ENCODE peak calls at places on chromosomes 4 and X, in six cellular contexts. F is K562, H is sigmoid colon, L is suprapubic skin, K is upper lobe of left lung, M is HepG2. W is an unnamed sample.

GRCh38 chr4:55834086-55834795 is 14.7 kb downstream of the EXOC1L start:
- DNase-seq in F (no peak), H (no peak), L (no peak), K (no peak), M (no peak), W (no peak)

GRCh38 chr4:128525939-128526630 is 238.5 kb upstream of the PGRMC2 start:
- DNase-seq in F (no peak), H (no peak), L (no peak), K (no peak), M (no peak), W (no peak)

GRCh38 chr4:120839624-120839973 is 82.9 kb downstream of the PRDM5 start:
- DNase-seq in F (no peak), H (no peak), L (no peak), K (no peak), M (no peak), W (no peak)

GRCh38 chr4:51858605-51859211 is 15.8 kb downstream of the DCUN1D4 start:
- DNase-seq in F (no peak), H (no peak), L (no peak), K (no peak), M (no peak), W (no peak)

GRCh38 chrX:32408389-32408788 is 803.0 kb downstream of the DMD start:
- DNase-seq in F (no peak), H (no peak), L (no peak), K (no peak), M (no peak), W (no peak)

GRCh38 chr4:167032876-167033275 is 201.4 kb downstream of the SPOCK3 start:
- DNase-seq in F (no peak), H (no peak), L (no peak), K (no peak), M (no peak), W (no peak)

GRCh38 chr4:156347412-156348075 is 393.9 kb upstream of the CTSO start:
- DNase-seq in F (no peak), H (no peak), L (no peak), K (no peak), M (no peak), W (no peak)

GRCh38 chr4:67229148-67229547 is 316.2 kb downstream of the CENPC start:
- DNase-seq in F (no peak), H (no peak), L (no peak), K (no peak), M (no peak), W (no peak)

GRCh38 chrX:44332437-44332836 is 11.0 kb downstream of the EFHC2 start:
- DNase-seq in F (no peak), H (no peak), L (no peak), K (no peak), M (no peak), W (no peak)

GRCh38 chr4:153573881-153574807 is 108.0 kb downstream of the TMEM131L start:
- DNase-seq in F (no peak), H (peak), L (no peak), K (peak), M (peak), W (peak)

GRCh38 chrX:140764401-140764919 is 54.9 kb downstream of the LINC00632 start:
- DNase-seq in F (no peak), H (peak), L (peak), K (peak), M (no peak), W (no peak)

GRCh38 chrX:16975233-16975632 is 28.8 kb downstream of the REPS2 start:
- DNase-seq in F (no peak), H (no peak), L (no peak), K (no peak), M (no peak), W (no peak)

GRCh38 chr4:16140520-16141249 is 56.9 kb upstream of the PROM1 start:
- DNase-seq in F (no peak), H (no peak), L (no peak), K (peak), M (peak), W (peak)

GRCh38 chr4:1992468-1993168 is 16.2 kb downstream of the NELFA start:
- DNase-seq in F (no peak), H (no peak), L (no peak), K (no peak), M (no peak), W (no peak)

GRCh38 chr4:121072080-121072835 is at the start of gene NDNF:
- DNase-seq in F (no peak), H (peak), L (peak), K (peak), M (peak), W (no peak)

GRCh38 chrX:17375631-17376380 is 806 bp downstream of the NHS start:
- DNase-seq in F (no peak), H (peak), L (no peak), K (no peak), M (no peak), W (peak)

GRCh38 chrX:104419211-104419610 is 146.8 kb upstream of the IL1RAPL2 start:
- DNase-seq in F (no peak), H (no peak), L (no peak), K (no peak), M (no peak), W (no peak)

GRCh38 chr4:41723286-41723685 is 25.2 kb downstream of the PHOX2B start:
- DNase-seq in F (no peak), H (no peak), L (no peak), K (no peak), M (no peak), W (no peak)

GRCh38 chr4:174427562-174428140 is 94.6 kb downstream of the HPGD start:
- DNase-seq in F (no peak), H (no peak), L (no peak), K (no peak), M (no peak), W (no peak)

GRCh38 chr4:24855741-24856140 is 57.1 kb downstream of the CCDC149 start:
- DNase-seq in F (no peak), H (no peak), L (no peak), K (no peak), M (no peak), W (no peak)

GRCh38 chr4:1871471-1872021 is 353 bp downstream of the NSD2 start:
- DNase-seq in F (peak), H (peak), L (peak), K (no peak), M (no peak), W (no peak)

GRCh38 chr4:85515701-85516100 is 40.8 kb downstream of the ARHGAP24 start:
- DNase-seq in F (no peak), H (no peak), L (no peak), K (no peak), M (no peak), W (no peak)

GRCh38 chrX:69323786-69324720 is 158.8 kb upstream of the PJA1 start:
- DNase-seq in F (peak), H (no peak), L (no peak), K (no peak), M (no peak), W (no peak)

GRCh38 chr4:6633091-6633906 is 7.2 kb upstream of the MRFAP1 start:
- DNase-seq in F (no peak), H (no peak), L (no peak), K (peak), M (peak), W (no peak)

GRCh38 chr4:176309046-176309445 is 10.7 kb upstream of the SPCS3 start:
- DNase-seq in F (no peak), H (no peak), L (no peak), K (no peak), M (no peak), W (no peak)
- TF ChIP-seq EP300 in F (no peak), H (no peak), L (no peak), K (no peak), M (no peak), W (no peak)

DNA sequence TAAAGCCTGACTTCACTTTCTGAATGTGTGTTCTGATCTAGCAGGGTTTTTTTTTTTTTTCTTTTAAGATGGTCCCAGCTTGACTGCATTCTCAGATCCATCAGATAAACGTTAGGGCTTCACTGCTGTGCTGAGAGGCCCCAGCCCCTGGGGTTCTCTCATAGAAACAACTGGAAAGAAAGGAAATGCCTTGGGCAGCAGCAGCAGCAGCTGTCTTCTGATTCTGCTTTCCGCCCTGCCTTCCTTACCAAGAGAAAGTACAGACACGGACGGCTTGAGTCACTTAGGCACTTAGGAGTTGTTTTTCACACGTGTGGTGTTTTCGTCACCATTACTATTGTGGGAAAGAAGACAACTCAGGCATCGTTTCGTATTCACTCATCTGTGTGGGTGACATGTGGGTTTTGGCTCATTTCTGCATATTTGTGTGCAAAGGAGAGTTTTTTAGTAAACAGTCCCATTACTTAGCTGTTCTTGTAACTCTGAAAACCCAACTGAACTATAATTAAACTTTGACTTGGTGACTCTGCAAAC is 172.0 kb downstream of the PTTG2 start:
- DNase-seq in F (no peak), H (peak), L (peak), K (peak), M (no peak), W (no peak)
- TF ChIP-seq POLR2AphosphoS5 in F (no peak), H (peak), L (peak), K (peak), M (no peak), W (peak)

GRCh38 chr4:138242830-138243149 is 641 bp upstream of the SLC7A11 start:
- DNase-seq in F (no peak), H (no peak), L (no peak), K (no peak), M (no peak), W (no peak)

GRCh38 chr4:138241281-138242075 is 671 bp downstream of the SLC7A11 start:
- DNase-seq in F (peak), H (no peak), L (no peak), K (no peak), M (no peak), W (no peak)

GRCh38 chr4:138239496-138239895 is 2.7 kb downstream of the SLC7A11 start:
- DNase-seq in F (no peak), H (no peak), L (no peak), K (no peak), M (no peak), W (no peak)

GRCh38 chr4:138243369-138243768 is 1.2 kb upstream of the SLC7A11 start:
- DNase-seq in F (no peak), H (no peak), L (no peak), K (no peak), M (no peak), W (no peak)

GRCh38 chr4:138242076-138242829 is at the start of gene SLC7A11:
- DNase-seq in F (peak), H (no peak), L (no peak), K (peak), M (peak), W (peak)
- TF ChIP-seq EP300 in F (peak), H (no peak), L (no peak), K (peak), M (peak), W (no peak)

GRCh38 chr4:7769936-7770674 is 169.6 kb downstream of the AFAP1 start:
- DNase-seq in F (no peak), H (peak), L (no peak), K (no peak), M (peak), W (no peak)
- TF ChIP-seq POLR2AphosphoS5 in F (no peak), H (no peak), L (no peak), K (no peak), M (no peak), W (no peak)

GRCh38 chrX:9195199-9195880 is 161.4 kb upstream of the FAM9B start:
- DNase-seq in F (no peak), H (no peak), L (no peak), K (no peak), M (no peak), W (no peak)

DNA sequence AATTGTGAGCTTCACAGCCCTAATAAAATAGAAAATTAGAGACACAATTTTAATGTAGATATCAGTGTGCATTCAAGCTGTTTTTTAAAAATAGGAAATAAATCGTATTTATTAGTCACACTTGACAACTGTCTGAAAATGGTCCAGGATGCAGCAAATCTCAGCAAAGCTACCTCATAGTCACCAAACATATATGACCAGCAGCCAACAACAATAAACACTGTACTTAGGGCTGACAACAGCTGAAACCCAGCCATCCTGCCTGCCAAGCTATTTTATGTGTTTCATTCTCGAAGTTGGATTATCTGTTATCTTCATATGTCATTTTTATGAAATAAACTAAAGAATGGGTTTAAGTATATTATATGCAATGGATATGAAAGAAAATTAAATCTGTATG is 163.3 kb upstream of the FAM9B start:
- DNase-seq in F (no peak), H (no peak), L (no peak), K (no peak), M (no peak), W (no peak)
- TF ChIP-seq EP300 in F (no peak), H (no peak), L (no peak), K (no peak), M (no peak), W (no peak)

DNA sequence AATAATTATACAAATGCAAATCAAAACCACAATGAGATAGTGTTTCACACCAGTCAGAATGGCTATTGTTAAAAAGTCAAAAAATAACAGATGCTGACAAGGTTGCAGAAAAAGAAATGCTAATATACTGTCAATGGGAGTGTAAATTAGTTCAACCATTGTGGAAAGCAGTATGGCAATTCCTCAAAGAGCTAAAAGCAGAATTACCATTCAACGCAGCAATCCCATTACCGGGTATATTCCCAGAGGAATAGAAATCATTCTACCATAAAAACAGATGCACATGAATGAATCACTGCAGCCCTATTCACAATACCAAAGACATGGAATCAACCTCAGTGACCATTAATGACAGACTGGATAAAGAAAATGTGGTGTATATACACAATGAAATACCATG is 243.1 kb downstream of the STPG2 start:
- DNase-seq in F (no peak), H (no peak), L (no peak), K (no peak), M (no peak), W (no peak)
- TF ChIP-seq POLR2AphosphoS5 in F (no peak), H (no peak), L (no peak), K (no peak), M (no peak), W (no peak)

DNA sequence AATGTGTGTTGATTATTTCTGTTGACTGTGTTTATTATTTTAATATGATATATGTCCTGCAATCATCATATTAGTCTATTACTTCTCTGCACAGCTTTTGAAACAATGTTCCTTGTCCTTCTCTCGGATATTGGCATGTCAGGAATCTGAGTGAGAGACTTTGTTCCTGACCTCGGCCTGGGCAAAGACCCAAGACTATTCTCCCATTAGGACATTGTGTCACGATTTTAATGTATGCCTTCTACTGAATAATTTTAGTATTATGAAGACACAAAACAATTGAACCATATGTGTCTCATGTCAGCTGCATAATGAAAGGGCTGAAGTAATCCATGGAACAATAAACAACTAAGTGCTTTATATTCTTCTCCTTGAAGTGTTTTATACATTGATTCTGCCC is 580.8 kb upstream of the TENM3 start:
- DNase-seq in F (no peak), H (no peak), L (no peak), K (no peak), M (no peak), W (no peak)
- TF ChIP-seq EP300 in F (no peak), H (no peak), L (no peak), K (no peak), M (no peak), W (no peak)